ENCODE peak calls at places on chromosomes 3 and 15, in seven cellular contexts. Q is MM.1S; C is HFF-Myc; G is CD8-positive, alpha-beta T cell; Y is fibroblast of the aortic adventitia; A is CD4-positive, alpha-beta T cell; F is MCF 10A. R is an unnamed sample.

GRCh38 chr3:33089515-33089914 is 7.4 kb downstream of the GLB1 start:
- DNase-seq in Q (peak), C (no peak), G (no peak), Y (no peak), A (no peak), F (no peak), R (no peak)

GRCh38 chr3:62529230-62529629 is 155.9 kb upstream of the FEZF2 start:
- DNase-seq in Q (no peak), C (peak), G (no peak), Y (peak), A (no peak), F (peak), R (no peak)

GRCh38 chr15:64895285-64896065 is 16.2 kb upstream of the ANKDD1A start:
- DNase-seq in Q (peak), C (no peak), G (peak), Y (peak), A (no peak), F (no peak), R (peak)

GRCh38 chr3:11072631-11073030 is 80.1 kb downstream of the SLC6A1 start:
- DNase-seq in Q (no peak), C (no peak), G (no peak), Y (no peak), A (no peak), F (peak), R (no peak)

GRCh38 chr3:183540501-183541234 is 14.8 kb downstream of the KLHL6 start:
- DNase-seq in Q (peak), C (no peak), G (no peak), Y (no peak), A (no peak), F (no peak), R (no peak)

GRCh38 chr15:44536298-44536961 is 517 bp upstream of the EIF3J start:
- DNase-seq in Q (peak), C (peak), G (no peak), Y (peak), A (no peak), F (peak), R (no peak)

GRCh38 chr3:42263354-42264346 is 2.3 kb downstream of the CCK start:
- DNase-seq in Q (no peak), C (no peak), G (no peak), Y (no peak), A (no peak), F (no peak), R (no peak)

GRCh38 chr3:9194509-9195184 is 54.8 kb downstream of the SRGAP3 start:
- DNase-seq in Q (no peak), C (no peak), G (no peak), Y (no peak), A (no peak), F (peak), R (no peak)

GRCh38 chr15:94061041-94061440 is 170.3 kb upstream of the MCTP2 start:
- DNase-seq in Q (no peak), C (no peak), G (no peak), Y (no peak), A (no peak), F (peak), R (no peak)

GRCh38 chr3:16300282-16300681 is 35.3 kb downstream of the OXNAD1 start:
- DNase-seq in Q (no peak), C (no peak), G (no peak), Y (no peak), A (no peak), F (no peak), R (no peak)

GRCh38 chr15:62977952-62978811 is 64.4 kb upstream of the TPM1 start:
- DNase-seq in Q (no peak), C (no peak), G (no peak), Y (peak), A (no peak), F (peak), R (no peak)

GRCh38 chr15:62244762-62245161 is 79.7 kb upstream of the C2CD4B start:
- DNase-seq in Q (no peak), C (no peak), G (no peak), Y (no peak), A (no peak), F (no peak), R (no peak)

GRCh38 chr3:59017617-59017984 is 32.2 kb downstream of the CFAP20DC start:
- DNase-seq in Q (no peak), C (no peak), G (no peak), Y (no peak), A (no peak), F (no peak), R (no peak)

GRCh38 chr3:15420871-15421270 is 6.5 kb downstream of the METTL6 start:
- DNase-seq in Q (no peak), C (no peak), G (no peak), Y (no peak), A (no peak), F (no peak), R (no peak)

GRCh38 chr15:41982133-41982930 is 10.0 kb upstream of the EHD4 start:
- DNase-seq in Q (no peak), C (no peak), G (no peak), Y (peak), A (no peak), F (no peak), R (no peak)

GRCh38 chr3:164221297-164221696 is 857.0 kb downstream of the SI start:
- DNase-seq in Q (no peak), C (no peak), G (no peak), Y (no peak), A (no peak), F (no peak), R (no peak)

GRCh38 chr15:99437315-99438221 is 128.2 kb upstream of the MEF2A start:
- DNase-seq in Q (no peak), C (no peak), G (no peak), Y (no peak), A (no peak), F (no peak), R (peak)

GRCh38 chr3:50453907-50454306 is 49.5 kb downstream of the CACNA2D2 start:
- DNase-seq in Q (no peak), C (no peak), G (no peak), Y (no peak), A (no peak), F (no peak), R (no peak)

GRCh38 chr3:126753191-126754160 is 49.4 kb downstream of the CHCHD6 start:
- DNase-seq in Q (no peak), C (no peak), G (no peak), Y (no peak), A (no peak), F (peak), R (no peak)

GRCh38 chr3:172047567-172048115 is 8.3 kb downstream of the FNDC3B start:
- DNase-seq in Q (no peak), C (no peak), G (no peak), Y (no peak), A (no peak), F (no peak), R (no peak)

GRCh38 chr3:71512000-71512399 is 71.5 kb downstream of the FOXP1 start:
- DNase-seq in Q (peak), C (no peak), G (no peak), Y (no peak), A (no peak), F (no peak), R (no peak)

GRCh38 chr3:5187920-5188418 is 462 bp downstream of the EDEM1 start:
- DNase-seq in Q (peak), C (no peak), G (peak), Y (no peak), A (peak), F (peak), R (peak)

GRCh38 chr15:89184367-89184766 is 37.0 kb downstream of the RLBP1 start:
- DNase-seq in Q (no peak), C (no peak), G (no peak), Y (no peak), A (no peak), F (no peak), R (no peak)

GRCh38 chr3:48030188-48030587 is 14.0 kb upstream of the MAP4 start:
- DNase-seq in Q (no peak), C (no peak), G (no peak), Y (no peak), A (no peak), F (no peak), R (no peak)

GRCh38 chr3:52809821-52810377 is 15.3 kb downstream of the ITIH3 start:
- DNase-seq in Q (no peak), C (no peak), G (no peak), Y (no peak), A (no peak), F (no peak), R (no peak)

GRCh38 chr3:147737411-147737810 is 328.2 kb downstream of the ZIC1 start:
- DNase-seq in Q (no peak), C (no peak), G (no peak), Y (no peak), A (no peak), F (no peak), R (no peak)

GRCh38 chr3:10548997-10549396 is 43.6 kb upstream of the ATP2B2 start:
- DNase-seq in Q (no peak), C (no peak), G (no peak), Y (no peak), A (no peak), F (peak), R (no peak)

GRCh38 chr3:55515550-55516246 is 28.6 kb upstream of the WNT5A start:
- DNase-seq in Q (no peak), C (no peak), G (no peak), Y (no peak), A (no peak), F (no peak), R (no peak)

GRCh38 chr3:55521086-55522060 is 34.3 kb upstream of the WNT5A start:
- DNase-seq in Q (no peak), C (peak), G (no peak), Y (peak), A (no peak), F (no peak), R (no peak)

GRCh38 chr3:55519016-55519415 is 31.9 kb upstream of the WNT5A start:
- DNase-seq in Q (no peak), C (no peak), G (no peak), Y (peak), A (no peak), F (peak), R (no peak)

GRCh38 chr3:55516391-55517030 is 29.4 kb upstream of the WNT5A start:
- DNase-seq in Q (no peak), C (no peak), G (no peak), Y (no peak), A (no peak), F (no peak), R (no peak)

DNA sequence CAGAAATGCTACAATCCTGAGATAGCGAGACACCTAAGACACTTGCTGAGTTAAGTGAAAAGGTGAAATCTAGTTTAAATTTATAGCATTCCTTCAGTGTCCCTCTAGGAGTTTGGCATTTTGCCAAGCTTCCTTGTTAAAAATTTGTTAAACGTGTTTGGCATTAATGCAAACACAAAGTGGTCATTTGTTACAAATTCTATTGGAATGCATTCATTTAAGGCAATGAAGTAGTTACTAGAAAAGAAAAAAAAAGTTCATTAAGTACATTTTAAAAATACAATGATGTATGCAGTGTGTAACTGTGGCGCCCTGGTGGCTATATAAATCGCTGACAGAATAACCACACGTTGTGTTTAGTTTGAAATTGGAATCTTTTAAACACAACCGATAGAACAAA is 31.3 kb upstream of the WNT5A start:
- DNase-seq in Q (no peak), C (no peak), G (no peak), Y (no peak), A (no peak), F (peak), R (no peak)
- TF ChIP-seq CTCF in Q (no peak), C (no peak), G (no peak), Y (no peak), A (no peak), F (no peak), R (no peak)

DNA sequence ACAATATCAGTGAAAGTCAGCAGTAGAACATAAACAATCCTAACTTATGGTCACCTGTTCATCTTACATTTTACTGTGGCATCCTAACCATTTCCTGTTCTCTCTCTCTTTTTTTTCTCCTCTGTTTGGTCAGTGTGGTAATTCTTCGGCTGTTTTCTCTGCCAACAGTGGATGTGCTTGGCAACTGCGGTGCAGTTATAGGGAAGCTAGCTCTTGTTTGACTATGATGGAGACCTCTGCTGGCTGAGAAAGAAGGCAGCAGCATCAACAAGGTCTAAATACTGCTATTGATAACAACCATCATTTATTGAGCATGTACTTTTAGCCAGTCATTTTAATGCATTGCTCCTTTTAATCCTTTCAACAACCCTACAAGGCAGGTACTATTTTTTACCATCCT is 723 bp upstream of the DRD3 start:
- DNase-seq in Q (no peak), C (peak), G (no peak), Y (peak), A (no peak), F (peak), R (no peak)
- TF ChIP-seq CTCF in Q (peak), C (peak), G (peak), Y (peak), A (no peak), F (peak), R (no peak)

DNA sequence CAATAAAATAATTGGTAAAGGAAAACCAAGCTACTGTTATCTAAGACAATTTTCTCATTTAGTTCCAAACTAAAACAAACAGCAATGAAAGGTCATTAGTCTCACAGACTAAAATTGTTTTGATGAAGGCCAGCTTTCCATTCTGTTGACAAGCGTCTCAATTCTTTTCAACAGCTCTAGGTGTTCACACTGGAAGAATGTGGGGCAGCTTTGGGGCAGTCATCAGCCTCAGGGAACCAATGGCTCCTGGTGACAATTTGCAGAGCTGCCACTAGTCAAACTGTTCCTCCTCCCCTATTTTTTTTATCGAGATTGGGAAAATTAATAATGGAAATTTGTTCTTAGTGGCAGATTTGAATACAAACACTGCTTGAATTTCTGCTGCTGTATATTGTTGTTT is 104.2 kb downstream of the MEIS2 start:
- DNase-seq in Q (no peak), C (no peak), G (no peak), Y (no peak), A (no peak), F (no peak), R (no peak)
- TF ChIP-seq CTCF in Q (no peak), C (no peak), G (no peak), Y (no peak), A (no peak), F (no peak), R (no peak)

GRCh38 chr3:108441528-108441927 is 68.9 kb downstream of the MYH15 start:
- DNase-seq in Q (no peak), C (no peak), G (no peak), Y (peak), A (no peak), F (no peak), R (no peak)

GRCh38 chr3:108438542-108438941 is 71.9 kb downstream of the MYH15 start:
- DNase-seq in Q (no peak), C (no peak), G (no peak), Y (no peak), A (no peak), F (no peak), R (no peak)

GRCh38 chr3:108433928-108434327 is 76.5 kb downstream of the MYH15 start:
- DNase-seq in Q (no peak), C (no peak), G (no peak), Y (no peak), A (no peak), F (no peak), R (no peak)

GRCh38 chr3:108441081-108441507 is 69.3 kb downstream of the MYH15 start:
- DNase-seq in Q (no peak), C (no peak), G (no peak), Y (peak), A (no peak), F (no peak), R (no peak)

DNA sequence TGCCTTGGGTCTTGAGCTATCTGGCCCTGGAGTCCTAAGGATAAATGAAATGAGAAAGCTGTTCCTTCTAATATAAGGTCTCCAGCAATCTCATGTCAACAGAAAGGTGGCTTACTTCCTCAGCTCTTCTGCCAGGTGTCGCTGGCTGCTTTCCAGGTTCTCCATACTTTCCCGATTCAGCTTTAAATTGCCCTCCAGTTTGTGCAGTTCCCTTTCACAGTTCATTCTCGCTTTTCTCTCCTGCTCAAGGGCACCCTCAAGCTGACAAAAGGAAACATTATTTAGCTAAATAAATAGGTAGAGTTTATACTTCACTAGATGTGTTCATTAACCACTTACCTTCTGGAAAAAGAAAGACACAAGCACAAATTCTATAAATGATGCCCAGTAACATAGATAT is 73.0 kb downstream of the MYH15 start:
- DNase-seq in Q (no peak), C (no peak), G (no peak), Y (no peak), A (no peak), F (peak), R (no peak)
- TF ChIP-seq CTCF in Q (no peak), C (no peak), G (no peak), Y (no peak), A (no peak), F (no peak), R (no peak)

DNA sequence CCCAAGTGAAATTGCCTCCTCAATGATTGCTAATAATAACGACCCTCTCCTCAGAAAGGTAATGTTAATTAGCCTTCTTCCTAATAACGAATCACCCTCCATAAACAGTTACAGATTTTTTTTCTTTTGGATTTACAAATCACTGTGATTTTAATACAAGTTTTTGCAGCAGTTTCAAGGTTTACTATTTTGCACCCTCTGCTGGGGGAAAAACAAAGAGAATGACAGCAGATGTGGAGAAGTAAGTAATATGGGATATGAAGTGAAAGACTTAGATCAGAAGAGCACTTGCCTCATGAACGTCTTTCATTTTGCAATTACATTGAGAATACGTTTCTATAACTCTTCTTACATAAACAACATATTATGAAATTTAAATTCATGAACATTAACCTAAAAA is 16.1 kb upstream of the CNTN3 start:
- DNase-seq in Q (peak), C (no peak), G (no peak), Y (peak), A (no peak), F (peak), R (no peak)
- TF ChIP-seq CTCF in Q (peak), C (no peak), G (no peak), Y (peak), A (no peak), F (no peak), R (no peak)

DNA sequence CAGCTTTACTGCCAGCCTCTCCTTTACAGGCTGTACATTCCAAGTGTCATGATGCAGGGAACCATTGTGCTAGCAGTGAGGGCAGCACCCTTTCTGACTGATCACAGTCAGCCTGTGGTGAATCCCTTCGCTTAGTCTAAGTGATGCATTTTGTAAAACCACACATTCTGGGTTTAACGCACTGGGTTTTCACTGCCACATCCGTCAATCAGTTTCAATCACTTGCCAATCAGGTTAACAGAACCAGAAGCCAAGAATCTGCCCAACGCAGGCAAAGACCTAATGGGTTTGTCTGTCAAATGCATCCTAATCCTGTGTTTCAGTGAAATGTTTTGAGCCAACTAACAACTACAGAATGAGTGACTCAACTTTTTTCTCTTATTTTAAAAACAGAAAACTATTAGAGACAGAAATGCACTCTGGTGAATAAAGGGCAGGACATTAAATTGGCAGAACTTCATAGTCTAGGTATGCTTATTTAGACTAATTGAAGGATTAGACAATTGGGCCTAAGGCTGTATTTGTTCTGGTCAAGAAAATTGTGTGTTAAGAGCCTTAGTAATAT is 226.0 kb upstream of the DPH6 start:
- DNase-seq in Q (no peak), C (no peak), G (no peak), Y (no peak), A (no peak), F (no peak), R (no peak)
- TF ChIP-seq CTCF in Q (no peak), C (no peak), G (no peak), Y (no peak), A (no peak), F (no peak), R (no peak)

DNA sequence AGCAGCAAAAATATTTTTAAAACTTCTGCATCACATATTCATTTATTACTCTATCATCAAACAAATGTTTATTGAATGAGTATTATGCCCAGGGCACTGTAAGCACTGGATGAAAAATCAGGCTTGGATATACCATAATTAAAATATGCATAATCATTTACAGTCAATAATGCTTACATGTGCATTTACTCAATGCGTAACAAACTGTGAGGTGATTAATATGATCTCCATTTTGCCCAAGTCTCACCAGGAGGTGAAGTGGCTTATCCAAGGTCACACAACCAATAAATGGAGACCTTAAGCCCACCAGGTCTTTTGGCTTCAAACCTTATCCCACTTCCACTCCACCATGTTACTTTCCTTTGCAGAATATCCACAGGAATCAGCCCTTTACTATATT is 117.3 kb upstream of the SLC24A5 start:
- DNase-seq in Q (no peak), C (no peak), G (no peak), Y (no peak), A (no peak), F (no peak), R (no peak)
- TF ChIP-seq CTCF in Q (no peak), C (no peak), G (no peak), Y (no peak), A (no peak), F (no peak), R (no peak)

GRCh38 chr3:20254268-20255117 is 68.5 kb upstream of the SGO1 start:
- DNase-seq in Q (no peak), C (no peak), G (no peak), Y (no peak), A (no peak), F (no peak), R (no peak)
- TF ChIP-seq CTCF in Q (no peak), C (no peak), G (no peak), Y (no peak), A (no peak), F (no peak), R (no peak)

GRCh38 chr3:150312018-150312657 is 96.0 kb upstream of the TSC22D2 start:
- DNase-seq in Q (no peak), C (no peak), G (no peak), Y (no peak), A (no peak), F (no peak), R (no peak)
- TF ChIP-seq CTCF in Q (peak), C (no peak), G (no peak), Y (peak), A (no peak), F (no peak), R (peak)

R was measured in natural killer cell.